ENCODE peak calls at places on chromosome 1, in ten cellular contexts. B, X, V, K, F, N, W, M, E and P are unnamed samples.

GRCh38 chr1:23103001-23103879 is 65.4 kb downstream of the LUZP1 start:
- DNase-seq in B (no peak), X (no peak), V (peak), K (peak), F (peak), N (peak), W (no peak), M (no peak), E (peak), P (no peak)

GRCh38 chr1:81008298-81008697 is 792.4 kb upstream of the ADGRL2 start:
- DNase-seq in B (no peak), X (no peak), V (no peak), K (no peak), F (no peak), N (no peak), W (no peak), M (no peak), E (no peak), P (no peak)

GRCh38 chr1:89966666-89967065 is 28.2 kb upstream of the ZNF326 start:
- DNase-seq in B (no peak), X (no peak), V (no peak), K (no peak), F (no peak), N (no peak), W (no peak), M (no peak), E (no peak), P (no peak)

GRCh38 chr1:153578490-153578889 is 12.8 kb upstream of the S100A2 start:
- DNase-seq in B (no peak), X (no peak), V (no peak), K (no peak), F (no peak), N (no peak), W (no peak), M (no peak), E (no peak), P (no peak)

GRCh38 chr1:12206792-12207424 is 22.9 kb upstream of the VPS13D start:
- DNase-seq in B (no peak), X (no peak), V (no peak), K (no peak), F (no peak), N (no peak), W (no peak), M (no peak), E (no peak), P (no peak)

GRCh38 chr1:64948905-64949833 is 17.2 kb downstream of the JAK1 start:
- DNase-seq in B (no peak), X (no peak), V (no peak), K (peak), F (peak), N (peak), W (no peak), M (no peak), E (peak), P (no peak)

GRCh38 chr1:242828199-242828598 is 303.7 kb upstream of the PLD5 start:
- DNase-seq in B (no peak), X (no peak), V (no peak), K (no peak), F (no peak), N (no peak), W (no peak), M (no peak), E (no peak), P (no peak)

GRCh38 chr1:71610489-71610888 is 529.7 kb upstream of the ZRANB2 start:
- DNase-seq in B (no peak), X (no peak), V (no peak), K (no peak), F (no peak), N (no peak), W (no peak), M (no peak), E (no peak), P (no peak)

GRCh38 chr1:30522031-30523004 is 201.1 kb downstream of the MATN1 start:
- DNase-seq in B (no peak), X (no peak), V (no peak), K (no peak), F (peak), N (peak), W (peak), M (peak), E (peak), P (no peak)

GRCh38 chr1:111571987-111572386 is 47.6 kb upstream of the RAP1A start:
- DNase-seq in B (no peak), X (no peak), V (no peak), K (peak), F (no peak), N (peak), W (no peak), M (no peak), E (peak), P (no peak)

GRCh38 chr1:168628807-168629206 is 52.4 kb downstream of the XCL1 start:
- DNase-seq in B (peak), X (no peak), V (no peak), K (peak), F (peak), N (peak), W (no peak), M (no peak), E (peak), P (no peak)

GRCh38 chr1:166875734-166876539 is at the start of gene TADA1:
- DNase-seq in B (peak), X (peak), V (peak), K (peak), F (peak), N (peak), W (peak), M (peak), E (peak), P (peak)

GRCh38 chr1:166874464-166874863 is 1.6 kb downstream of the TADA1 start:
- DNase-seq in B (no peak), X (no peak), V (no peak), K (no peak), F (no peak), N (no peak), W (no peak), M (no peak), E (no peak), P (no peak)

GRCh38 chr1:166875302-166875733 is 746 bp downstream of the TADA1 start:
- DNase-seq in B (no peak), X (no peak), V (no peak), K (no peak), F (no peak), N (no peak), W (no peak), M (no peak), E (no peak), P (no peak)

GRCh38 chr1:166870584-166870983 is 5.5 kb downstream of the TADA1 start:
- DNase-seq in B (no peak), X (no peak), V (no peak), K (no peak), F (no peak), N (no peak), W (no peak), M (no peak), E (no peak), P (no peak)

DNA sequence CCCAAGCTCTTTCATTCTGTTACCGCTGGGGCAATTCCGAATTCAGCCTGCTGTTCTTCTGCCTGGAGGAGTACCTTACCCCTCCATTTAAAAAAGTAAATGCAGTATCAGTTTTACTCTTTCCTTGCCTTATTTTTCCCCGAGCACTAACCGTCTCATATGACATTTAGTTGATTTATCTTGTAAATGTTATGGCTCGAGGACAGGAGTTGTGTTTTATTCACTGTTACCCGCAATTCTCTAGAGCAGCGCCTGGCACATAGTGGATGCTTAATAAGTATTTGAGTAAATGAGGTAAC is 425 bp upstream of the TADA1 start:
- DNase-seq in B (no peak), X (no peak), V (no peak), K (no peak), F (no peak), N (no peak), W (no peak), M (no peak), E (no peak), P (no peak)
- TF ChIP-seq CTCF in B (no peak), X (peak), V (no peak), K (peak), F (peak), N (peak), W (peak), M (no peak), E (peak), P (peak)

GRCh38 chr1:97138515-97139032 is 417.0 kb downstream of the PTBP2 start:
- DNase-seq in B (no peak), X (no peak), V (peak), K (no peak), F (peak), N (no peak), W (no peak), M (no peak), E (no peak), P (no peak)
- TF ChIP-seq CTCF in B (no peak), X (peak), V (no peak), K (no peak), F (no peak), N (no peak), W (no peak), M (no peak), E (no peak), P (no peak)

GRCh38 chr1:62391369-62391971 is 45.4 kb upstream of the USP1 start:
- DNase-seq in B (no peak), X (peak), V (peak), K (no peak), F (peak), N (no peak), W (no peak), M (no peak), E (peak), P (no peak)
- TF ChIP-seq CTCF in B (peak), X (peak), V (peak), K (peak), F (peak), N (peak), W (peak), M (no peak), E (peak), P (peak)

DNA sequence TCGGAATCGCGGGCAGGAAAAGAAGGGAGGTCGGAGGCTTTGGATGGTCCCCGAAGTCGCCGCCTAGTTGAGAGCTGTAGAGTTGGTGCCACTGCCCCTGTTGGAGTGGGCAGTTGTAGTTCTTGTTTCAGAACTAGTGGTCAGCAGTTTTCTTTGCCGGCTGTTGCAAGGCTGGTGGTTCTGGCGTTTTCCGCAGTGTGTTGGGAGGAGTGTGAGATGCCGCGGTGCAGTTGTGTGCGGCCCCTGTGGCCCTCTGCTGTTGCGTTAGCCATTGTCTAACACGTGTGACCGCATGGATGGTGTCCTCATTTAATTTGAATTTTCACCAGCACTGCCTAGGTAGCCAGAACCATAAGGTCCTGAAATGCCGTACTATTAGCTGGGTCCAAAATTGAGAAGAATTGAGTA is 1.4 kb downstream of the ARF1 start:
- DNase-seq in B (no peak), X (no peak), V (no peak), K (peak), F (no peak), N (no peak), W (peak), M (no peak), E (peak), P (no peak)
- TF ChIP-seq CTCF in B (no peak), X (no peak), V (no peak), K (no peak), F (no peak), N (no peak), W (no peak), M (no peak), E (peak), P (no peak)